ENCODE peak calls at places on chromosome 11, in four cellular contexts. U is fibroblast of pulmonary artery, G is adrenal gland, A is astrocyte of the spinal cord. Z is an unnamed sample.

GRCh38 chr11:125201525-125202121 is 37.1 kb downstream of the PKNOX2 start:
- DNase-seq in U (peak), G (no peak), A (no peak), Z (peak)

GRCh38 chr11:288328-289144 is at the start of gene PGGHG:
- DNase-seq in U (peak), G (no peak), A (no peak), Z (peak)

GRCh38 chr11:111532365-111532709 is 8.2 kb upstream of the LAYN start:
- DNase-seq in U (no peak), G (no peak), A (no peak), Z (no peak)

GRCh38 chr11:2891291-2891690 is 5.7 kb upstream of the CDKN1C start:
- DNase-seq in U (no peak), G (no peak), A (peak), Z (no peak)

GRCh38 chr11:117144477-117145392 is 648 bp downstream of the PAFAH1B2 start:
- DNase-seq in U (peak), G (peak), A (peak), Z (peak)

GRCh38 chr11:18313985-18314763 is 7.8 kb downstream of the HPS5 start:
- DNase-seq in U (peak), G (peak), A (peak), Z (no peak)

GRCh38 chr11:104529213-104529612 is 365.3 kb upstream of the PDGFD start:
- DNase-seq in U (peak), G (no peak), A (no peak), Z (no peak)

GRCh38 chr11:34749666-34750659 is 129.1 kb downstream of the EHF start:
- DNase-seq in U (peak), G (peak), A (peak), Z (no peak)

GRCh38 chr11:64571410-64572091 is 19.5 kb upstream of the SLC22A12 start:
- DNase-seq in U (no peak), G (no peak), A (no peak), Z (peak)

GRCh38 chr11:118536726-118537125 is 5.7 kb downstream of the TMEM25 start:
- DNase-seq in U (peak), G (peak), A (no peak), Z (peak)

GRCh38 chr11:131253142-131253884 is 117.1 kb upstream of the NTM start:
- DNase-seq in U (no peak), G (no peak), A (no peak), Z (no peak)

GRCh38 chr11:3148990-3149851 is 15.9 kb downstream of the OSBPL5 start:
- DNase-seq in U (no peak), G (peak), A (no peak), Z (peak)

GRCh38 chr11:17890333-17890732 is 122.5 kb downstream of the SERGEF start:
- DNase-seq in U (peak), G (no peak), A (no peak), Z (no peak)

GRCh38 chr11:9313648-9314290 is 624 bp downstream of the TMEM41B start:
- DNase-seq in U (peak), G (no peak), A (peak), Z (peak)

GRCh38 chr11:80815752-80816453 is 1375.1 kb upstream of the TENM4 start:
- DNase-seq in U (peak), G (no peak), A (no peak), Z (no peak)

GRCh38 chr11:27847496-27847895 is 147.2 kb upstream of the BDNF start:
- DNase-seq in U (no peak), G (no peak), A (no peak), Z (no peak)

GRCh38 chr11:131914299-131914902 is 544.0 kb downstream of the NTM start:
- DNase-seq in U (peak), G (no peak), A (peak), Z (no peak)

GRCh38 chr11:70556884-70557741 is 158.8 kb downstream of the CTTN start:
- DNase-seq in U (no peak), G (no peak), A (peak), Z (peak)

GRCh38 chr11:59283311-59283710 is 70.6 kb upstream of the MPEG1 start:
- DNase-seq in U (no peak), G (no peak), A (no peak), Z (peak)

GRCh38 chr11:126350811-126351210 is 4.7 kb upstream of the ST3GAL4 start:
- DNase-seq in U (peak), G (no peak), A (no peak), Z (no peak)

GRCh38 chr11:2156416-2157182 is 4.4 kb downstream of the INS start:
- DNase-seq in U (peak), G (peak), A (peak), Z (peak)

GRCh38 chr11:118623291-118623655 is 15.9 kb downstream of the PHLDB1 start:
- DNase-seq in U (peak), G (peak), A (peak), Z (no peak)

GRCh38 chr11:33907419-33907818 is 15.5 kb upstream of the LMO2 start:
- DNase-seq in U (no peak), G (no peak), A (no peak), Z (no peak)

GRCh38 chr11:77300695-77301094 is 791 bp downstream of the GDPD4 start:
- DNase-seq in U (no peak), G (no peak), A (no peak), Z (no peak)

GRCh38 chr11:111077938-111078337 is 167.6 kb upstream of the POU2AF2 start:
- DNase-seq in U (no peak), G (no peak), A (no peak), Z (no peak)

GRCh38 chr11:2806351-2807058 is 79.1 kb downstream of the CDKN1C start:
- DNase-seq in U (no peak), G (peak), A (no peak), Z (no peak)

GRCh38 chr11:8610532-8611116 is 16.6 kb upstream of the STK33 start:
- DNase-seq in U (peak), G (peak), A (peak), Z (no peak)

GRCh38 chr11:70796601-70797000 is 398.3 kb downstream of the CTTN start:
- DNase-seq in U (no peak), G (no peak), A (no peak), Z (no peak)

GRCh38 chr11:6538456-6538855 is 41.4 kb downstream of the DNHD1 start:
- DNase-seq in U (no peak), G (no peak), A (no peak), Z (no peak)

GRCh38 chr11:66008468-66009101 is 3.2 kb upstream of the CST6 start:
- DNase-seq in U (no peak), G (no peak), A (no peak), Z (no peak)

GRCh38 chr11:14860511-14860910 is 31.5 kb downstream of the CYP2R1 start:
- DNase-seq in U (no peak), G (no peak), A (no peak), Z (no peak)

DNA sequence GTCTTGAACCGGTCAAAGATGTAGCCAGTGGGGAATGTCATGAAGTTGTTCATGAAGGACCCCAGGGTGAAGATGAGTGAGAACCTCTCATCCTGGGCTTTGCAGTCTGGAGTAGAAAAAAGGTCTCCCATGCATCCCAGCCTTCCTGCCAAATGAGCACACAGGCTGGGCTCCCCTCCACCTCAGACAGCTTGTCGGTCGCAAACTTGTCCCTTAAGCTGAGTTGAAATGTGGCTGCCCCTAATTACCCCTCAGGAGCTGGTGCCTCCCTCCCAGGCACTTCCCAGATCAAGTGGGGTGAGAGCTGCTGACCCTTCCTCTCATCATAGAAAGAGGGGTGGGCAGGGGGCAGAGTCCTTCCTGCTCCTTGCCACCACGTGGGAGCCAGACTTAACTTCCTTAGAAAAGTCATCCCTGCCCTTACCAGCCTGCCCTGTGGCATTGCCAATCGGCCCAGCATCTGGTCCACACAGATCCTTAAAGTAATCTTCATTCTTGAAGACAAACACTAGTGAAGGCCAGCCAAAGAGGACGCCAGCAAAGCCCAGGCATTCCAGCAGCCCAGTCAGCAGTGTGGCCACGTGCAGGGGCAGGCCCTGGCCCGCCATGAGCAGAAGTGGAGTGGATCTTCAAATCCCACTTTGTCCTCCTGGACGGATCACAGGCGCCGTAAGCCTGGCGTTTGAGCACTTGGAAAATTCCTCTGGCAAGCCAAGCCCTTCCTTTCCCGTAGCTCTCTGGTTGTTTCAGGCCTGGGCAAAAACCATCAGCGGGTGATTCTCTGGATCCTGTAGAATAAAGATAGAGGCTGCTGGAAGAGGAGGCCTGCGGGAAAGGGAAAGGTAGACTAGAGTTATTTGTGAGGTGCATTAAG is 1.1 kb downstream of the SLC43A3 start:
- DNase-seq in U (peak), G (peak), A (no peak), Z (no peak)
- H3K4me3 ChIP-seq in U (peak), G (peak), A (no peak), Z (no peak)

DNA sequence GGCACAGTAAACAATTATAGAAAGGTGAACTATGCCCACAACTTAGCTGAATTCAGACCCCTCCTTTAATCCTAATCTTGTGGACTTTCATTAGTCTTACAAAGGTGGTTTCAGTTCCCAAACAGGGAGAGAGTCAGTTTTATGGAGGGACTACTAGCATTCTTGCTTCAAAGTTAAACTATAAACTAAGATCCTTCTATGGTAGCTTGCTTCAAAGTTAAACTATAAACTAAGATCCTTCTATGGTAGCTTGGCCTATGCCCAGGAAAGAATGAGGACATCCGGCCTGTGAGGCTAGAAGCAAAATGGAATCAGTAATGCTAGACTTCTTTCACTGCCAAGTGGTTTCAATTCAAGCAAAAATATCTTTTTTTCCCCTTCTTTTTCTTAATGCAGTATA is 84.7 kb downstream of the AASDHPPT start:
- DNase-seq in U (no peak), G (no peak), A (no peak), Z (peak)
- H3K4me3 ChIP-seq in U (no peak), G (no peak), A (no peak), Z (no peak)

DNA sequence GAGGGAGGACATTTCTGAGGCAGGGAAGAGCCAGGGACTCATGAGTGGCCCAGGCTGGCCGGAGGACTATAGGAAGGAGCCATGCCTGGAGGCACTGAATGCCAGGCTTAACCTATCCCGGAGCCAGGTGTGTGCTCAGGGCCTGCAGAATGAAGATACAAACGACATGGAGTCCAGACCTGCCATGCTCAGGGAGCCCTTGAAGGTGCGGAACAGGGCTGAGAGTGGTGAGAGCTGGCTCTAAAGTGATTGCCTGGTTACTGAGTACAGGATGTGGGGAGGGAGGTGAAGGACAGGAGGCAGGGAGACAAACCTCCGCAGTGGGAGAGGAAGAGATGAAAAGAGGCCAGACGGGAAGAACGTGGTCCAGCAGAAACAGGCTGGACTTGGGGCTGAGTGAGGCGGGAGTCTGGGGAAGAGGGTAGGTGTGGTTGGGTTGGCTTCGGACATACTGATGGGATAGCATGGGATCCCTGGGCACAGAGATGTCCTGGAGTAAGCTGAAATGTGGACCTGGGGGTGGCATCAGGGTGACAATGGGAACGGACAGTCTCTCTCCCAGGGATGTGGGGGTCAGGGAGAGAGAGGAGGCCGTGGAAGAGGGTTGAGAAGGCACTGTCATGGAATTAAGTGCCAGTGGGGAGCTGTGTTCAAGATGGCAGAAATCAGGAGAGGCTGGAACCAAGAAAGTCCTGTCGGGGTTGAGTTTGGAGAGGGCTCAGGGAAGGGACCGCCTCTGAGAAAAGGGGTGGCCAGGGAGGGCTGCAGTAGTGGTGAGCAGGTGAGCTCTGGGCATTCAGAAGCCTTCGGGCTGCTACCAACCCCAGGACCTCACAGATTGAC is 1.5 kb upstream of the ANKRD13D start:
- DNase-seq in U (no peak), G (no peak), A (no peak), Z (peak)
- H3K4me3 ChIP-seq in U (peak), G (peak), A (peak), Z (no peak)

GRCh38 chr11:46345881-46346484 is 1.3 kb upstream of the DGKZ start:
- DNase-seq in U (no peak), G (no peak), A (no peak), Z (no peak)
- H3K4me3 ChIP-seq in U (no peak), G (peak), A (no peak), Z (no peak)

Z was measured in small intestine.